ENCODE peak calls at places on chromosomes 12 and 14, in seven cellular contexts. One of them, this sample, is unnamed.
A peak's percentile ranks its signal among the peaks of the same experiment; 100 is the strongest.

GRCh38 chr12:114444422-114445279 is 38.7 kb upstream of the TBX5 start:
- DNase-seq in right cardiac atrium: no peak
- DNase-seq in left ventricle myocardium inferior: no peak
- DNase-seq in foreskin fibroblast: no peak
- DNase-seq in heart right ventricle: no peak
- DNase-seq in activated T-cell treated with anti-CD3 and anti-CD28 coated beads, Interleukin-2, amount 50 U/mL, for 1 hour: no peak
- DNase-seq in HTR-8/SVneo: no peak
- DNase-seq in this sample: no peak

GRCh38 chr12:121138284-121138683 is 5.6 kb downstream of the P2RX7 start:
- DNase-seq in heart right ventricle: no peak
- DNase-seq in right cardiac atrium: no peak
- DNase-seq in HTR-8/SVneo: no peak
- DNase-seq in foreskin fibroblast: no peak
- DNase-seq in left ventricle myocardium inferior: no peak
- DNase-seq in activated T-cell treated with anti-CD3 and anti-CD28 coated beads, Interleukin-2, amount 50 U/mL, for 1 hour: no peak
- DNase-seq in this sample: no peak

GRCh38 chr14:70190156-70190555 is 1.4 kb upstream of the SLC8A3 start:
- DNase-seq in heart right ventricle: no peak
- DNase-seq in left ventricle myocardium inferior: no peak
- DNase-seq in foreskin fibroblast: no peak
- DNase-seq in activated T-cell treated with anti-CD3 and anti-CD28 coated beads, Interleukin-2, amount 50 U/mL, for 1 hour: no peak
- DNase-seq in right cardiac atrium: no peak
- DNase-seq in HTR-8/SVneo: no peak
- DNase-seq in this sample: no peak

GRCh38 chr14:85471156-85471555 is 58.8 kb upstream of the FLRT2 start:
- DNase-seq in foreskin fibroblast: no peak
- DNase-seq in activated T-cell treated with anti-CD3 and anti-CD28 coated beads, Interleukin-2, amount 50 U/mL, for 1 hour: no peak
- DNase-seq in right cardiac atrium: no peak
- DNase-seq in left ventricle myocardium inferior: no peak
- DNase-seq in heart right ventricle: no peak
- DNase-seq in HTR-8/SVneo: no peak
- DNase-seq in this sample: no peak

GRCh38 chr14:24774167-24774915 is 140.4 kb upstream of the GZMB start:
- DNase-seq in HTR-8/SVneo: no peak
- DNase-seq in left ventricle myocardium inferior: no peak
- DNase-seq in foreskin fibroblast: no peak
- DNase-seq in right cardiac atrium: no peak
- DNase-seq in heart right ventricle: no peak
- DNase-seq in activated T-cell treated with anti-CD3 and anti-CD28 coated beads, Interleukin-2, amount 50 U/mL, for 1 hour: no peak
- DNase-seq in this sample: no peak

GRCh38 chr14:21868442-21869046 is 194.9 kb upstream of the OR4E1 start:
- DNase-seq in activated T-cell treated with anti-CD3 and anti-CD28 coated beads, Interleukin-2, amount 50 U/mL, for 1 hour: peak; percentile 71
- DNase-seq in left ventricle myocardium inferior: no peak
- DNase-seq in right cardiac atrium: peak; percentile 10
- DNase-seq in heart right ventricle: no peak
- DNase-seq in HTR-8/SVneo: peak; percentile 5
- DNase-seq in foreskin fibroblast: no peak
- DNase-seq in this sample: peak; percentile 24

GRCh38 chr12:56878010-56878339 is 56.2 kb downstream of the SDR9C7 start:
- DNase-seq in HTR-8/SVneo: no peak
- DNase-seq in heart right ventricle: no peak
- DNase-seq in right cardiac atrium: no peak
- DNase-seq in foreskin fibroblast: no peak
- DNase-seq in left ventricle myocardium inferior: no peak
- DNase-seq in activated T-cell treated with anti-CD3 and anti-CD28 coated beads, Interleukin-2, amount 50 U/mL, for 1 hour: no peak
- DNase-seq in this sample: no peak

GRCh38 chr14:54348001-54348611 is 48.7 kb upstream of the CDKN3 start:
- DNase-seq in foreskin fibroblast: peak; percentile 30
- DNase-seq in right cardiac atrium: no peak
- DNase-seq in HTR-8/SVneo: peak; percentile 79
- DNase-seq in activated T-cell treated with anti-CD3 and anti-CD28 coated beads, Interleukin-2, amount 50 U/mL, for 1 hour: no peak
- DNase-seq in heart right ventricle: no peak
- DNase-seq in left ventricle myocardium inferior: no peak
- DNase-seq in this sample: no peak

GRCh38 chr12:112179341-112179740 is 54.0 kb downstream of the TRAFD1 start:
- DNase-seq in foreskin fibroblast: no peak
- DNase-seq in right cardiac atrium: no peak
- DNase-seq in HTR-8/SVneo: no peak
- DNase-seq in left ventricle myocardium inferior: no peak
- DNase-seq in activated T-cell treated with anti-CD3 and anti-CD28 coated beads, Interleukin-2, amount 50 U/mL, for 1 hour: no peak
- DNase-seq in heart right ventricle: no peak
- DNase-seq in this sample: no peak

GRCh38 chr14:51676549-51676948 is 24.8 kb downstream of the FRMD6 start:
- DNase-seq in foreskin fibroblast: no peak
- DNase-seq in right cardiac atrium: no peak
- DNase-seq in activated T-cell treated with anti-CD3 and anti-CD28 coated beads, Interleukin-2, amount 50 U/mL, for 1 hour: no peak
- DNase-seq in HTR-8/SVneo: no peak
- DNase-seq in left ventricle myocardium inferior: no peak
- DNase-seq in heart right ventricle: no peak
- DNase-seq in this sample: no peak